ENCODE peak calls at places on chromosomes 6 and 20, in four cellular contexts. L is esophagus squamous epithelium, Q is neuronal stem cell, W is iPS DF 19.7. G is an unnamed sample.

GRCh38 chr20:23116301-23117089 is 30.4 kb upstream of the CD93 start:
- DNase-seq in Q (no peak), W (no peak), L (no peak), G (peak)

GRCh38 chr20:48933017-48933766 is 11.7 kb downstream of the ARFGEF2 start:
- DNase-seq in Q (no peak), L (no peak), W (no peak), G (peak)

GRCh38 chr20:21702553-21703467 is 2.7 kb upstream of the PAX1 start:
- DNase-seq in L (no peak), W (no peak), Q (peak), G (no peak)

GRCh38 chr20:61405007-61405406 is 152.9 kb downstream of the CDH4 start:
- DNase-seq in Q (no peak), L (no peak), W (no peak), G (no peak)

GRCh38 chr20:45051497-45052060 is 49.3 kb downstream of the KCNS1 start:
- DNase-seq in Q (no peak), L (no peak), W (no peak), G (no peak)

GRCh38 chr6:15709665-15710269 is 46.9 kb upstream of the DTNBP1 start:
- DNase-seq in W (no peak), Q (no peak), L (no peak), G (no peak)

GRCh38 chr6:144343736-144344428 is 58.7 kb downstream of the UTRN start:
- DNase-seq in W (no peak), Q (no peak), L (no peak), G (no peak)

GRCh38 chr6:42450314-42451145 is 1.2 kb downstream of the TRERF1 start:
- DNase-seq in W (no peak), L (no peak), Q (no peak), G (no peak)

GRCh38 chr20:20741067-20742045 is 28.9 kb upstream of the RALGAPA2 start:
- DNase-seq in W (no peak), L (no peak), Q (no peak), G (no peak)

GRCh38 chr6:130459316-130459715 is 93.5 kb downstream of the TMEM200A start:
- DNase-seq in W (no peak), Q (no peak), L (no peak), G (no peak)

GRCh38 chr6:63598001-63598250 is 25.6 kb downstream of the LOC128125822 start:
- DNase-seq in L (no peak), W (no peak), Q (no peak), G (peak)

GRCh38 chr20:43959079-43959919 is 44.6 kb downstream of the TOX2 start:
- DNase-seq in L (no peak), W (no peak), Q (no peak), G (no peak)

GRCh38 chr20:33995053-33995816 is 1.5 kb downstream of the RALY start:
- DNase-seq in W (no peak), L (no peak), Q (no peak), G (no peak)

GRCh38 chr6:19210849-19211590 is 626.1 kb upstream of the ID4 start:
- DNase-seq in L (no peak), Q (peak), W (peak), G (no peak)

GRCh38 chr6:33175436-33176069 is 16.7 kb downstream of the COL11A2 start:
- DNase-seq in Q (no peak), L (no peak), W (no peak), G (no peak)

GRCh38 chr6:87700729-87701675 is 1.0 kb downstream of the AKIRIN2 start:
- DNase-seq in L (no peak), Q (peak), W (no peak), G (peak)

GRCh38 chr6:74369556-74369993 is 673.6 kb downstream of the CD109 start:
- DNase-seq in W (no peak), L (no peak), Q (no peak), G (no peak)

GRCh38 chr6:52389626-52390360 is 27.8 kb downstream of the PAQR8 start:
- DNase-seq in L (no peak), W (no peak), Q (no peak), G (peak)

GRCh38 chr6:32984639-32985389 is 16.4 kb downstream of the BRD2 start:
- DNase-seq in Q (peak), L (peak), W (no peak), G (peak)

GRCh38 chr6:43076928-43077809 is 1.1 kb downstream of the PTK7 start:
- DNase-seq in W (no peak), Q (no peak), L (no peak), G (no peak)

GRCh38 chr6:121408321-121408720 is 27.1 kb upstream of the GJA1 start:
- DNase-seq in Q (no peak), L (no peak), W (no peak), G (no peak)

GRCh38 chr6:114941078-114941477 is 598.3 kb upstream of the HS3ST5 start:
- DNase-seq in Q (peak), L (no peak), W (no peak), G (no peak)

GRCh38 chr6:158923801-158924498 is 76.1 kb downstream of the RSPH3 start:
- DNase-seq in W (no peak), Q (no peak), L (no peak), G (no peak)

GRCh38 chr6:139778688-139779087 is 404.2 kb upstream of the CITED2 start:
- DNase-seq in Q (no peak), L (no peak), W (no peak), G (no peak)

GRCh38 chr6:44704240-44705150 is 317.0 kb downstream of the CDC5L start:
- DNase-seq in Q (no peak), L (no peak), W (no peak), G (no peak)

GRCh38 chr6:2124260-2124709 is 121.1 kb downstream of the GMDS start:
- DNase-seq in Q (no peak), W (no peak), L (no peak), G (no peak)

GRCh38 chr6:4948781-4949450 is 54.9 kb downstream of the RPP40 start:
- DNase-seq in L (no peak), Q (no peak), W (no peak), G (no peak)

GRCh38 chr6:67431076-67431475 is 1204.0 kb upstream of the ADGRB3 start:
- DNase-seq in Q (no peak), L (no peak), W (no peak), G (no peak)

GRCh38 chr6:142725024-142725770 is 219.8 kb downstream of the HIVEP2 start:
- DNase-seq in W (no peak), L (no peak), Q (no peak), G (no peak)

GRCh38 chr20:63099426-63100267 is 92.9 kb upstream of the BHLHE23 start:
- DNase-seq in W (no peak), L (no peak), Q (no peak), G (no peak)

GRCh38 chr20:830011-830521 is 3.4 kb upstream of the FAM110A start:
- DNase-seq in W (no peak), Q (no peak), L (no peak), G (peak)

GRCh38 chr20:54649511-54649962 is 174.1 kb downstream of the DOK5 start:
- DNase-seq in Q (peak), L (no peak), W (peak), G (peak)

GRCh38 chr20:35199696-35200095 is 26.8 kb upstream of the MMP24 start:
- DNase-seq in W (no peak), Q (no peak), L (no peak), G (peak)

GRCh38 chr20:2114990-2115681 is 13.5 kb downstream of the STK35 start:
- DNase-seq in W (no peak), L (no peak), Q (no peak), G (no peak)

GRCh38 chr20:47160992-47161391 is 195.5 kb downstream of the ZMYND8 start:
- DNase-seq in Q (no peak), L (no peak), W (no peak), G (no peak)

GRCh38 chr6:17965397-17965796 is 22.0 kb downstream of the KIF13A start:
- DNase-seq in Q (no peak), W (no peak), L (no peak), G (no peak)

GRCh38 chr6:11702039-11702795 is 76.4 kb downstream of the ADTRP start:
- DNase-seq in W (no peak), Q (no peak), L (no peak), G (peak)

GRCh38 chr6:16673011-16673797 is 88.1 kb downstream of the ATXN1 start:
- DNase-seq in Q (no peak), L (no peak), W (no peak), G (no peak)

G was measured in RCC 7860.